ENCODE peak calls at places on chromosome 9, in eight cellular contexts. Z is astrocyte of the spinal cord, D is heart left ventricle, V is pancreas, U is fibroblast of the aortic adventitia, X is lower lobe of right lung, G is breast epithelium, W is endodermal cell. T is an unnamed sample.

GRCh38 chr9:100100268-100100667 is 1.2 kb downstream of the INVS start:
- DNase-seq in Z (no peak), D (no peak), V (no peak), U (no peak), X (no peak), G (no peak), W (no peak), T (no peak)

GRCh38 chr9:569276-569675 is 272.2 kb upstream of the DMRT1 start:
- DNase-seq in Z (no peak), D (no peak), V (no peak), U (no peak), X (no peak), G (no peak), W (no peak), T (no peak)

GRCh38 chr9:71690058-71690691 is 78.1 kb downstream of the CEMIP2 start:
- DNase-seq in Z (peak), D (no peak), V (no peak), U (no peak), X (no peak), G (no peak), W (no peak), T (peak)

GRCh38 chr9:133044661-133045060 is 13.9 kb downstream of the GTF3C5 start:
- DNase-seq in Z (no peak), D (no peak), V (no peak), U (no peak), X (no peak), G (no peak), W (no peak), T (no peak)

GRCh38 chr9:119227422-119227821 is 141.8 kb downstream of the BRINP1 start:
- DNase-seq in Z (no peak), D (no peak), V (no peak), U (no peak), X (no peak), G (no peak), W (no peak), T (no peak)

GRCh38 chr9:17137576-17137975 is 2.7 kb downstream of the CNTLN start:
- DNase-seq in Z (peak), D (no peak), V (no peak), U (peak), X (no peak), G (no peak), W (no peak), T (peak)

GRCh38 chr9:122777935-122778671 is 10.6 kb upstream of the OR5C1 start:
- DNase-seq in Z (peak), D (no peak), V (no peak), U (no peak), X (no peak), G (no peak), W (no peak), T (peak)

GRCh38 chr9:35907732-35908483 is 1.4 kb upstream of the SPAAR start:
- DNase-seq in Z (peak), D (peak), V (no peak), U (peak), X (peak), G (peak), W (peak), T (peak)

GRCh38 chr9:91138760-91139159 is 223.0 kb downstream of the AUH start:
- DNase-seq in Z (peak), D (no peak), V (no peak), U (no peak), X (no peak), G (no peak), W (no peak), T (peak)

GRCh38 chr9:127252405-127253093 is 12.0 kb upstream of the GARNL3 start:
- DNase-seq in Z (no peak), D (no peak), V (no peak), U (no peak), X (no peak), G (no peak), W (no peak), T (no peak)

GRCh38 chr9:102185371-102185770 is 446.9 kb upstream of the GRIN3A start:
- DNase-seq in Z (no peak), D (no peak), V (no peak), U (no peak), X (no peak), G (no peak), W (no peak), T (no peak)

GRCh38 chr9:87753313-87753712 is 27.4 kb downstream of the CTSL start:
- DNase-seq in Z (no peak), D (no peak), V (no peak), U (no peak), X (no peak), G (no peak), W (no peak), T (no peak)

GRCh38 chr9:126461608-126462007 is 135.0 kb downstream of the MVB12B start:
- DNase-seq in Z (no peak), D (peak), V (no peak), U (no peak), X (no peak), G (no peak), W (no peak), T (no peak)

GRCh38 chr9:136962163-136962562 is 10.1 kb downstream of the LCN12 start:
- DNase-seq in Z (no peak), D (no peak), V (no peak), U (no peak), X (no peak), G (no peak), W (no peak), T (no peak)

GRCh38 chr9:116549061-116549664 is 137.9 kb upstream of the TRIM32 start:
- DNase-seq in Z (peak), D (peak), V (peak), U (peak), X (peak), G (peak), W (no peak), T (peak)

GRCh38 chr9:77092536-77092935 is 73.1 kb downstream of the FOXB2 start:
- DNase-seq in Z (peak), D (no peak), V (no peak), U (peak), X (no peak), G (no peak), W (peak), T (peak)

GRCh38 chr9:126692759-126693427 is 79.2 kb downstream of the LMX1B start:
- DNase-seq in Z (no peak), D (peak), V (peak), U (no peak), X (no peak), G (no peak), W (peak), T (no peak)

GRCh38 chr9:102237094-102237493 is 498.6 kb upstream of the GRIN3A start:
- DNase-seq in Z (no peak), D (no peak), V (no peak), U (no peak), X (no peak), G (no peak), W (no peak), T (no peak)

GRCh38 chr9:14318934-14319513 is 5.1 kb upstream of the NFIB start:
- DNase-seq in Z (no peak), D (no peak), V (no peak), U (peak), X (no peak), G (no peak), W (no peak), T (no peak)

GRCh38 chr9:114924327-114924726 is 6.1 kb downstream of the TNFSF8 start:
- DNase-seq in Z (no peak), D (no peak), V (no peak), U (no peak), X (no peak), G (no peak), W (no peak), T (no peak)
- H3K4me3 ChIP-seq in Z (no peak), D (no peak), V (no peak), U (no peak), X (no peak), G (no peak), W (no peak), T (no peak)

GRCh38 chr9:78115073-78115472 is 83.5 kb upstream of the GNAQ start:
- DNase-seq in Z (no peak), D (no peak), V (no peak), U (peak), X (no peak), G (no peak), W (peak), T (no peak)
- TF ChIP-seq CTCF in Z (peak), D (no peak), V (no peak), U (peak), X (peak), G (no peak), W (peak), T (peak)

DNA sequence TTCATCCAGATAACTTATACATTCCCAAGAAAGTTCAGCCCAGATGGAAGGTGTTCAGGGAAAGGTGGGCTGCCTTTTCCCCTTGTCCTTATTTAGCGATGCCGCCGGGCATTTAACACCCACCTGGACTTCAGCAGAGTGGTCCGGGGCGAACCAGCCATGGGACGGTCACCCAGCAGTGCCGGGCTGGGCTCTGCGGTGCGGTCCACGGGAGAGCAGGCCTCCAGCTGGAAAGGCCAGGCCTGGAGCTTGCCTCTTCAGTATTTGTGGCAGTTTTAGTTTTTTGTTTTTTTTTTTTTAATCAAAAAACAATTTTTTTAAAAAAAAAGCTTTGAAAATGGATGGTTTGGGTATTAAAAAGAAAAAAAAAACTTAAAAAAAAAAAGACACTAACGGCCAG is 4.0 kb upstream of the PHYHD1 start:
- DNase-seq in Z (no peak), D (no peak), V (no peak), U (no peak), X (no peak), G (no peak), W (no peak), T (no peak)
- H3K4me3 ChIP-seq in Z (no peak), D (no peak), V (peak), U (no peak), X (peak), G (peak), W (no peak), T (no peak)

GRCh38 chr9:68507098-68507795 is 33.4 kb downstream of the TMEM252 start:
- DNase-seq in Z (peak), D (no peak), V (no peak), U (peak), X (no peak), G (no peak), W (no peak), T (peak)
- TF ChIP-seq CTCF in Z (peak), D (peak), V (peak), U (peak), X (peak), G (peak), W (peak), T (peak)

GRCh38 chr9:72948906-72949582 is 3.8 kb downstream of the ALDH1A1 start:
- DNase-seq in Z (no peak), D (no peak), V (no peak), U (peak), X (no peak), G (no peak), W (no peak), T (no peak)
- H3K4me3 ChIP-seq in Z (no peak), D (peak), V (peak), U (no peak), X (peak), G (peak), W (no peak), T (no peak)

DNA sequence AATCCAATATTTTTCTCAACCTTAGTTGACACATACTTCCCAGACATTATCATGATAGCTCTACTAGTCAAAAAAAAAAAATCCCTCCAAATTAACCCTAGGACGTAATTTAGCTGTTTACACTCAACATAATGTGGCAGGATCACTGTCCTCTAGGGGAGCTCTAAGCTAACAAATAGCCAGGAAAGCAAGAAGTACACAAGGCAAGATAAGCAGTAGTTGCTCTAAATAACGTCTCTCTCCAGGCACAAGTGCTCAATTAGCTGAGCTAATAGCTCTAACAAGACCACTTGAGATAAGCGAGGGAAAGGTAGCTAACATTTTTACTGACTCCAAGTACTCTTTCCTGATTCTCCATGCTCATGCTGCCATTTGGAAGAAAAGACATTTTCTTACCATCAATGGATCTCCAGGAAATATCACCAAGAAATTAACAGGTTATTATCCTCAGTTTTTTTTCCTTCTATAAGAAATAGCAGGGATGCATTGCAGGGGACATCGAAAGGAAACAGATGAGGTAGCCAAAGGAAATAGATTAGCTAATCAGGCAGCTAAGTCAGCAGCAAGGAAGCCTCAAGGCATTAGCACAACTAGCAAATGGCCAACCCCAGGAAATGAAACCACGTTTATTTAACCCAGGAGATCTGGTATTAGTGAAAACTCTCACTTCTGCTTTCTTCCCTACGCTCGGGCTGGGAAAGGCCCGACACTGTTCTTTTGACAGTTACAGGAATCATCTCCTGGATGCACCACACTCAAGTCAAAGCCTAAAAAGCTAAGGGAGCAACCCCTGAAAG is 614.1 kb downstream of the PTPRD start:
- DNase-seq in Z (no peak), D (no peak), V (no peak), U (no peak), X (no peak), G (no peak), W (peak), T (no peak)
- TF ChIP-seq CTCF in Z (peak), D (no peak), V (no peak), U (no peak), X (peak), G (no peak), W (peak), T (no peak)